ENCODE peak calls at places on chromosomes 16 and 17, in eight cellular contexts. H is PC-3; R is adrenal gland; P is HAP-1; W is CD8-positive, alpha-beta memory T cell; I is fibroblast of lung; O is gastrocnemius medialis; V is AG04450. J is an unnamed sample. For H3K9me3, the result is how much of the 10 kb centered on the place peaks cover.

GRCh38 chr17:80931421-80932265 is 60.0 kb upstream of the CHMP6 start:
- DNase-seq in W (no peak), I (peak), O (no peak), V (peak), P (no peak), R (no peak), H (no peak), J (no peak)

GRCh38 chr17:51029568-51030463 is 90.9 kb downstream of the SPAG9 start:
- DNase-seq in H (no peak), I (peak), R (no peak), P (no peak), O (no peak), W (peak), V (no peak), J (no peak)

GRCh38 chr17:36686123-36686669 is 84.8 kb downstream of the MRM1 start:
- DNase-seq in W (no peak), H (peak), V (no peak), I (no peak), P (no peak), R (no peak), O (no peak), J (no peak)

GRCh38 chr16:84175351-84176081 is 11.3 kb downstream of the TAF1C start:
- DNase-seq in O (peak), P (no peak), H (peak), W (peak), R (peak), I (peak), V (peak), J (no peak)

GRCh38 chr17:57086069-57086930 is 1.3 kb downstream of the AKAP1 start:
- DNase-seq in H (peak), V (no peak), R (peak), O (peak), P (no peak), W (peak), I (peak), J (peak)

GRCh38 chr17:60443713-60444112 is 21.4 kb downstream of the CHCT1 start:
- DNase-seq in H (no peak), V (no peak), W (no peak), O (no peak), I (no peak), P (no peak), R (no peak), J (no peak)

GRCh38 chr17:13626703-13627102 is 25.0 kb upstream of the HS3ST3A1 start:
- DNase-seq in H (peak), P (no peak), R (no peak), O (no peak), I (peak), V (peak), W (no peak), J (no peak)

GRCh38 chr16:80976946-80977345 is 29.7 kb downstream of the CMC2 start:
- DNase-seq in R (no peak), V (no peak), H (no peak), W (no peak), O (no peak), P (no peak), I (no peak), J (no peak)

GRCh38 chr16:56226840-56227525 is 35.7 kb downstream of the GNAO1 start:
- DNase-seq in I (no peak), P (no peak), O (no peak), V (no peak), H (no peak), W (no peak), R (no peak), J (no peak)

GRCh38 chr16:65767125-65767524 is 599.4 kb upstream of the CDH5 start:
- DNase-seq in V (no peak), I (no peak), R (no peak), W (no peak), O (no peak), P (no peak), H (no peak), J (no peak)

GRCh38 chr17:76725580-76726230 is 701 bp downstream of the JMJD6 start:
- DNase-seq in P (no peak), O (peak), W (peak), I (no peak), V (no peak), H (peak), R (peak), J (peak)

GRCh38 chr17:973053-973452 is 6.5 kb downstream of the NXN start:
- DNase-seq in V (no peak), H (peak), P (no peak), O (no peak), I (peak), R (no peak), W (no peak), J (no peak)

GRCh38 chr16:70772493-70772892 is 28.5 kb downstream of the VAC14 start:
- DNase-seq in P (no peak), V (no peak), H (peak), I (peak), O (no peak), W (no peak), R (no peak), J (no peak)

GRCh38 chr17:38861399-38861843 is 7.9 kb upstream of the RPL23 start:
- DNase-seq in I (no peak), W (no peak), H (no peak), V (no peak), R (no peak), O (no peak), P (peak), J (no peak)

GRCh38 chr16:57859331-57859730 is 57.0 kb upstream of the KIFC3 start:
- DNase-seq in R (no peak), P (peak), V (no peak), O (no peak), I (peak), H (peak), W (no peak), J (no peak)

GRCh38 chr16:1861730-1862129 is 10.2 kb downstream of the MEIOB start:
- DNase-seq in W (no peak), H (no peak), P (no peak), R (no peak), O (no peak), V (no peak), I (no peak), J (no peak)

GRCh38 chr17:64074704-64075484 is 54.5 kb upstream of the ICAM2 start:
- DNase-seq in P (no peak), W (no peak), O (no peak), V (no peak), I (peak), H (peak), R (no peak), J (no peak)

GRCh38 chr16:78045865-78046581 is 23.7 kb downstream of the CLEC3A start:
- DNase-seq in W (peak), V (peak), O (peak), P (peak), I (peak), R (peak), H (peak), J (no peak)

GRCh38 chr16:11586375-11586855 is 304 bp downstream of the LITAF start:
- DNase-seq in W (no peak), V (no peak), R (no peak), H (no peak), P (no peak), I (no peak), O (no peak), J (no peak)

GRCh38 chr17:76390003-76390421 is 5.6 kb downstream of the SPHK1 start:
- DNase-seq in O (no peak), W (no peak), P (no peak), V (no peak), H (no peak), R (no peak), I (no peak), J (no peak)

GRCh38 chr17:412211-413015 is 59.8 kb upstream of the RPH3AL start:
- DNase-seq in R (peak), I (peak), W (peak), O (peak), H (peak), P (peak), V (peak), J (peak)

GRCh38 chr17:62562656-62563055 is 64.8 kb upstream of the MRC2 start:
- DNase-seq in I (peak), R (peak), O (no peak), P (no peak), H (peak), W (no peak), V (peak), J (no peak)

GRCh38 chr16:12582696-12583095 is 221.0 kb downstream of the CPPED1 start:
- DNase-seq in I (no peak), W (no peak), O (no peak), V (no peak), R (no peak), H (no peak), P (no peak), J (no peak)

GRCh38 chr16:31458073-31458834 is 1.0 kb upstream of the ARMC5 start:
- DNase-seq in O (peak), H (no peak), R (peak), W (peak), V (no peak), P (no peak), I (peak), J (peak)

GRCh38 chr16:71226229-71227141 is 4.0 kb downstream of the HYDIN start:
- DNase-seq in W (no peak), P (no peak), R (no peak), I (no peak), V (no peak), O (no peak), H (no peak), J (no peak)

GRCh38 chr16:31064882-31065461 is 9.1 kb downstream of the ZNF668 start:
- DNase-seq in V (peak), R (peak), O (peak), H (peak), P (no peak), W (no peak), I (peak), J (no peak)

GRCh38 chr17:76872221-76872873 is 4.1 kb downstream of the MGAT5B start:
- DNase-seq in W (no peak), R (no peak), P (no peak), V (peak), O (no peak), I (peak), H (peak), J (no peak)

GRCh38 chr17:80773243-80773991 is 218.2 kb upstream of the CHMP6 start:
- DNase-seq in V (no peak), I (peak), R (no peak), W (no peak), O (peak), H (no peak), P (no peak), J (no peak)

GRCh38 chr17:72724375-72724774 is 368.1 kb downstream of the SLC39A11 start:
- DNase-seq in W (no peak), O (no peak), V (no peak), R (no peak), I (no peak), P (no peak), H (peak), J (no peak)

GRCh38 chr17:81247339-81247990 is 8.3 kb downstream of the NDUFAF8 start:
- DNase-seq in R (no peak), V (no peak), I (no peak), W (no peak), H (no peak), O (no peak), P (no peak), J (no peak)

GRCh38 chr17:13003454-13003851 is 14.4 kb downstream of the ELAC2 start:
- DNase-seq in O (no peak), W (no peak), H (no peak), V (no peak), R (no peak), P (no peak), I (no peak), J (no peak)

GRCh38 chr17:40648326-40648968 is 829 bp upstream of the SMARCE1 start:
- DNase-seq in H (no peak), O (peak), P (peak), W (no peak), I (peak), V (no peak), R (no peak), J (no peak)

GRCh38 chr16:28837672-28838557 is 8.2 kb downstream of the TUFM start:
- DNase-seq in W (no peak), H (no peak), I (no peak), P (no peak), O (no peak), R (peak), V (no peak), J (no peak)

GRCh38 chr17:57979076-57979475 is 9.0 kb downstream of the VEZF1 start:
- DNase-seq in O (no peak), I (no peak), V (no peak), W (no peak), P (no peak), H (no peak), R (no peak), J (no peak)

GRCh38 chr16:81823734-81824133 is 44.6 kb downstream of the PLCG2 start:
- DNase-seq in P (no peak), W (no peak), O (no peak), R (no peak), I (no peak), V (no peak), H (no peak), J (no peak)

GRCh38 chr17:34663714-34664113 is 84.3 kb downstream of the TMEM132E start:
- DNase-seq in R (no peak), H (no peak), W (no peak), P (no peak), I (no peak), V (no peak), O (no peak), J (no peak)

GRCh38 chr16:35497399-35497798 is 2038.0 kb downstream of the TP53TG3F start:
- DNase-seq in O (no peak), V (no peak), I (no peak), R (no peak), W (no peak), H (no peak), P (no peak), J (no peak)
- H3K9me3 ChIP-seq in O (under half), V (under half), I (under half), R (under half), W (under half), H (under half), P (under half), J (under half)

GRCh38 chr16:89672177-89672941 is 14.1 kb upstream of the CDK10 start:
- DNase-seq in R (no peak), W (no peak), P (no peak), O (no peak), V (no peak), I (no peak), H (no peak), J (no peak)

DNA sequence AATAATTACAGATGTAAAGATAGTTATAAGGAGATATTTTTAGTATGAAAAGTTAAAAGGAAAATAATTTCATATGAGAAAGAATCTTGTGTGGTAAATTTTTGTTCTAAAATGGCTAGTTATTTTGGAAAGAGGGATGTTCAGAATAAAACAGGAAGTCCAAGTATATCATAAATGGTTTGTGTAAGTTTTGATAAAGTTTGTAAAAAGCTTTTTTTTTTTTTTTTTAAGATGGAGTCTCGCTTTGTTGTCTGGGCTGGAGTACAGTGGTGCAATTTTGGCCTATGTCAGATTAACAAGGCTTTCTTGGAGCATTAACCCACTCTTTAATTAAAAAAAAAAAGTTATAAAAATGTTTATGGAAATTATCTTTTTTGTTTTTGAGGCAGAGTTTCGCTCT is 8.2 kb upstream of the CDK10 start:
- DNase-seq in V (no peak), O (no peak), I (no peak), R (no peak), W (no peak), H (no peak), P (no peak), J (no peak)
- H3K9me3 ChIP-seq in V (under half), O (under half), I (under half), R (under half), W (under half), H (under half), P (under half), J (under half)

GRCh38 chr17:82949361-82949760 is 109.5 kb upstream of the ZNF750 start:
- DNase-seq in O (no peak), I (no peak), W (no peak), H (no peak), V (no peak), R (peak), P (no peak), J (no peak)
- H3K9me3 ChIP-seq in O (under half), I (under half), W (under half), H (under half), V (half or more), R (under half), P (under half), J (under half)

GRCh38 chr17:66935717-66936116 is 28.8 kb upstream of the CACNG4 start:
- DNase-seq in H (no peak), P (no peak), V (no peak), O (no peak), W (no peak), I (no peak), R (no peak), J (no peak)
- H3K9me3 ChIP-seq in H (under half), P (under half), V (under half), O (under half), W (under half), I (under half), R (under half), J (under half)

GRCh38 chr17:22503322-22503899 is 811.1 kb downstream of the KCNJ18 start:
- DNase-seq in P (no peak), O (no peak), H (no peak), R (no peak), V (no peak), W (no peak), I (no peak), J (no peak)
- H3K9me3 ChIP-seq in P (under half), O (under half), H (under half), R (under half), V (half or more), W (under half), I (under half), J (under half)

DNA sequence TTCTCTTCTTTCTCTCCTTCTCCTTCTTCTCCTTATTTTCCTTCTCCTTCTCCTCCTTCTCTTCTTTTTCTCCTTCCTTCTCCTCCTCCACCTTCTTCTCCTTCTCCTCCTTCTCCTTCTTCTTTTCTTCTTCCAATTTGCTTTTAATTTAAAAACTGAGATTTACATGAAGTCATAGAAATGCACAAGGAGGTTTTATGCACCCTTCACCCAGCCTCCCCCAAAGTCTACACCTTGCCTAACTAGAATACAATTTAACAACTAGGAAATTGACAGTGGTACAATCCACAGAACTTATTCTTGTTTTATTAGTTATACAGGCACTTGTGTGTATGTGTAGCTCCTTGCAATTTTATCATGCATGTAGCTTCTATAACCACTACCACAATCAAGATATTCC is 826.7 kb downstream of the KCNJ2 start:
- DNase-seq in I (no peak), R (no peak), P (no peak), V (no peak), W (no peak), O (no peak), H (no peak), J (no peak)
- H3K9me3 ChIP-seq in I (under half), R (under half), P (under half), V (under half), W (under half), O (under half), H (under half), J (under half)

GRCh38 chr17:6768447-6768846 is 7.6 kb upstream of the FBXO39 start:
- DNase-seq in H (no peak), O (no peak), V (no peak), P (no peak), W (no peak), R (no peak), I (no peak), J (no peak)
- H3K9me3 ChIP-seq in H (under half), O (under half), V (under half), P (under half), W (under half), R (under half), I (under half), J (under half)

DNA sequence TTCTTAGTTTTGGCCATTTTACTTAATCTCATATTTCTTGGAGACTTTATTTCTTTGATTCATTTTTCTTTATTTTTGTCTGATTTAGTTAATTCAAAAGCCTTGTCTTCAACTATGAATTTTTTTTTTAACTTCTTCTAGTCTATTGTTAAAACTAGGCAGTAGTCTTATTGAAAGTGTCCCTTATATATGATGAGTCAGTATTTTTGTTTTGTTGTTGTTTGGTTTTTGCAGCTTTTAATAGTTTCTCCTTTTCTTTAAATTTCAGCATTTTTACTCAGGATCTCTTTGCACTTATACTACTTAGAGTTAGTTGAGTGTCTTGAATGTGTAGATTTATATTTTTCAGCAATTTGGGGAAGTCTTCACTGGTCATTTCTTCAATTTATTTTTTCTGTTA is 758.5 kb upstream of the CDH8 start:
- DNase-seq in H (no peak), P (no peak), O (no peak), I (no peak), R (no peak), V (no peak), W (no peak), J (no peak)
- H3K9me3 ChIP-seq in H (under half), P (under half), O (under half), I (under half), R (under half), V (under half), W (under half), J (under half)

GRCh38 chr16:23914935-23915549 is 79.3 kb downstream of the PRKCB start:
- DNase-seq in W (no peak), V (no peak), H (no peak), I (no peak), R (no peak), P (no peak), O (no peak), J (no peak)
- H3K9me3 ChIP-seq in W (under half), V (under half), H (under half), I (under half), R (under half), P (under half), O (under half), J (under half)

J was measured in T-helper 17 cell.